ENCODE peak calls at places on chromosomes 2 and 18, in ten cellular contexts. Y is AG04449; C is GM20000; L is posterior cingulate gyrus; F is dermis microvascular lymphatic vessel endothelial cell; W is fibroblast of the conjunctiva; I is effector CD4-positive, alpha-beta T cell; J is NCI-H1436; U is CD4-positive, alpha-beta T cell; H is NCI-H345. Z is an unnamed sample.

GRCh38 chr2:22952671-22953070 is 432.3 kb upstream of the KLHL29 start:
- DNase-seq in Y (no peak), C (no peak), L (no peak), F (no peak), W (no peak), I (no peak), J (no peak), U (no peak), H (no peak), Z (no peak)

GRCh38 chr18:34115409-34116081 is 109.2 kb downstream of the NOL4 start:
- DNase-seq in Y (no peak), C (no peak), L (no peak), F (no peak), W (no peak), I (no peak), J (no peak), U (no peak), H (no peak), Z (no peak)

GRCh38 chr2:231037731-231038482 is 584 bp downstream of the C2orf72 start:
- DNase-seq in Y (no peak), C (peak; percentile 77), L (peak; percentile 95), F (no peak), W (no peak), I (no peak), J (no peak), U (no peak), H (peak; percentile 31), Z (peak; percentile 51)

GRCh38 chr18:7730682-7731081 is 163.6 kb downstream of the PTPRM start:
- DNase-seq in Y (no peak), C (no peak), L (no peak), F (no peak), W (no peak), I (no peak), J (no peak), U (no peak), H (no peak), Z (no peak)

GRCh38 chr2:156601840-156602551 is 165.8 kb downstream of the GPD2 start:
- DNase-seq in Y (no peak), C (no peak), L (peak; percentile 80), F (no peak), W (no peak), I (no peak), J (no peak), U (no peak), H (no peak), Z (no peak)

GRCh38 chr2:115165529-115166109 is 723.2 kb downstream of the DPP10 start:
- DNase-seq in Y (no peak), C (peak; percentile 32), L (peak; percentile 26), F (peak; percentile 12), W (peak; percentile 2), I (no peak), J (peak; percentile 35), U (no peak), H (no peak), Z (no peak)

GRCh38 chr2:201016859-201017258 is 53.4 kb upstream of the ORC2 start:
- DNase-seq in Y (no peak), C (no peak), L (no peak), F (no peak), W (no peak), I (no peak), J (no peak), U (no peak), H (no peak), Z (no peak)

GRCh38 chr18:44060197-44060596 is 620.5 kb upstream of the SETBP1 start:
- DNase-seq in Y (no peak), C (no peak), L (peak; percentile 57), F (no peak), W (no peak), I (no peak), J (no peak), U (no peak), H (no peak), Z (no peak)

GRCh38 chr2:168470880-168471475 is 14.9 kb downstream of the CERS6 start:
- DNase-seq in Y (no peak), C (no peak), L (no peak), F (no peak), W (no peak), I (no peak), J (no peak), U (no peak), H (no peak), Z (no peak)

GRCh38 chr2:23292024-23292423 is 93.0 kb upstream of the KLHL29 start:
- DNase-seq in Y (no peak), C (no peak), L (no peak), F (no peak), W (no peak), I (no peak), J (no peak), U (no peak), H (no peak), Z (no peak)

GRCh38 chr2:33475381-33476099 is 909 bp upstream of the RASGRP3 start:
- DNase-seq in Y (peak; percentile 23), C (peak; percentile 67), L (peak; percentile 96), F (peak; percentile 95), W (peak; percentile 77), I (peak; percentile 70), J (peak; percentile 46), U (peak; percentile 70), H (peak; percentile 75), Z (peak; percentile 38)

GRCh38 chr2:6929196-6929874 is 12.1 kb downstream of the RNF144A start:
- DNase-seq in Y (no peak), C (no peak), L (no peak), F (no peak), W (no peak), I (no peak), J (no peak), U (no peak), H (no peak), Z (no peak)

GRCh38 chr2:160469164-160469563 is 24.4 kb downstream of the RBMS1 start:
- DNase-seq in Y (no peak), C (no peak), L (no peak), F (no peak), W (no peak), I (no peak), J (no peak), U (no peak), H (no peak), Z (no peak)

GRCh38 chr18:58338961-58339722 is 289.7 kb downstream of the ALPK2 start:
- DNase-seq in Y (no peak), C (no peak), L (no peak), F (no peak), W (no peak), I (no peak), J (no peak), U (no peak), H (peak; percentile 13), Z (no peak)

GRCh38 chr2:170554278-170554955 is 160.7 kb upstream of the SP5 start:
- DNase-seq in Y (peak; percentile 24), C (no peak), L (no peak), F (peak; percentile 75), W (peak; percentile 96), I (no peak), J (no peak), U (no peak), H (no peak), Z (no peak)

GRCh38 chr2:58866040-58866439 is 624.9 kb upstream of the FANCL start:
- DNase-seq in Y (no peak), C (no peak), L (no peak), F (no peak), W (no peak), I (no peak), J (no peak), U (no peak), H (peak; percentile 59), Z (no peak)

GRCh38 chr18:58005036-58005435 is 39.0 kb upstream of the NEDD4L start:
- DNase-seq in Y (no peak), C (no peak), L (no peak), F (no peak), W (no peak), I (no peak), J (no peak), U (no peak), H (no peak), Z (no peak)

GRCh38 chr2:209560911-209561310 is 137.1 kb downstream of the MAP2 start:
- DNase-seq in Y (no peak), C (no peak), L (no peak), F (no peak), W (no peak), I (no peak), J (no peak), U (no peak), H (no peak), Z (no peak)

GRCh38 chr2:45132551-45132950 is 123.3 kb upstream of the SIX2 start:
- DNase-seq in Y (no peak), C (peak; percentile 15), L (no peak), F (no peak), W (no peak), I (no peak), J (no peak), U (no peak), H (no peak), Z (no peak)

GRCh38 chr2:45117383-45117782 is 108.1 kb upstream of the SIX2 start:
- DNase-seq in Y (no peak), C (no peak), L (no peak), F (no peak), W (no peak), I (no peak), J (no peak), U (no peak), H (no peak), Z (no peak)

GRCh38 chr2:216730871-216731270 is 35.5 kb upstream of the IGFBP5 start:
- DNase-seq in Y (no peak), C (no peak), L (no peak), F (no peak), W (no peak), I (no peak), J (no peak), U (no peak), H (no peak), Z (no peak)

Z was measured in amygdala.